ENCODE peak calls at places on chromosomes 16 and 17, in nine cellular contexts. B is AG04450; V is fibroblast of the aortic adventitia; Y is D341Med; U is AML-193; H is T-cell; A is stimulated activated CD4-positive, alpha-beta T cell treated with anti-CD3 and anti-CD28 coated beads, TNF-alpha, amount 100 ng/mL, for 48 hours; K is brain microvascular endothelial cell; L is activated naive CD8-positive, alpha-beta T cell treated with anti-CD3 and anti-CD28 coated beads, Interleukin-2, amount 50 U/mL, for 24 hours. D is an unnamed sample.

GRCh38 chr16:10926867-10927266 is 15.4 kb downstream of the DEXI start:
- DNase-seq in B (no peak), K (no peak), Y (no peak), V (no peak), L (no peak), A (no peak), H (no peak), U (no peak), D (no peak)

GRCh38 chr17:57619061-57619937 is 125.8 kb downstream of the CCDC182 start:
- DNase-seq in A (no peak), V (no peak), B (no peak), Y (no peak), U (no peak), K (peak), L (no peak), H (no peak), D (no peak)

GRCh38 chr17:81471804-81472456 is 40.7 kb downstream of the ACTG1 start:
- DNase-seq in B (no peak), K (peak), V (peak), L (no peak), A (no peak), U (no peak), Y (peak), H (no peak), D (no peak)

GRCh38 chr16:9364721-9365693 is 273.6 kb downstream of the HAPSTR1 start:
- DNase-seq in V (no peak), B (no peak), H (no peak), Y (no peak), U (no peak), K (no peak), A (no peak), L (no peak), D (no peak)

GRCh38 chr16:19884021-19884485 is 595 bp downstream of the GPRC5B start:
- DNase-seq in K (no peak), A (no peak), H (no peak), B (no peak), L (no peak), U (no peak), Y (no peak), V (no peak), D (no peak)

GRCh38 chr17:77966476-77966875 is 8.0 kb downstream of the TNRC6C start:
- DNase-seq in V (no peak), H (no peak), U (no peak), B (no peak), A (no peak), L (no peak), K (no peak), Y (no peak), D (no peak)

GRCh38 chr16:82888616-82889015 is 261.8 kb downstream of the CDH13 start:
- DNase-seq in U (no peak), A (no peak), H (no peak), B (peak), V (peak), K (no peak), L (no peak), Y (no peak), D (no peak)

GRCh38 chr16:70298988-70299938 is at the start of gene DDX19B:
- DNase-seq in B (no peak), K (peak), L (peak), H (peak), U (peak), Y (peak), V (peak), A (peak), D (peak)

GRCh38 chr16:89007371-89008249 is 30.6 kb upstream of the CBFA2T3 start:
- DNase-seq in Y (no peak), H (no peak), U (no peak), K (no peak), L (no peak), V (no peak), A (no peak), B (no peak), D (no peak)

GRCh38 chr17:58660621-58661020 is 31.2 kb downstream of the TEX14 start:
- DNase-seq in K (no peak), V (no peak), L (no peak), U (no peak), H (no peak), A (no peak), Y (no peak), B (no peak), D (no peak)

D was measured in GF-D8.